ENCODE peak calls at places on chromosome 21, in five cellular contexts. D is ACHN, G is cardiac muscle cell, T is psoas muscle, A is fibroblast of lung. M is an unnamed sample.

GRCh38 chr21:44321846-44322450 is 17.2 kb downstream of the CFAP410 start:
- DNase-seq in D (no peak), G (no peak), T (no peak), A (no peak), M (no peak)

GRCh38 chr21:17270234-17270633 is 242.6 kb upstream of the CXADR start:
- DNase-seq in D (peak; percentile 36), G (peak; percentile 62), T (no peak), A (peak; percentile 61), M (peak; percentile 48)

GRCh38 chr21:42672699-42673458 is 19.5 kb downstream of the PDE9A start:
- DNase-seq in D (peak; percentile 33), G (peak; percentile 47), T (no peak), A (peak; percentile 89), M (peak; percentile 35)

GRCh38 chr21:33849839-33850238 is 65.8 kb downstream of the ATP5PO start:
- DNase-seq in D (no peak), G (no peak), T (no peak), A (no peak), M (no peak)

GRCh38 chr21:43919871-43920801 is 55.1 kb downstream of the AGPAT3 start:
- DNase-seq in D (no peak), G (no peak), T (peak; percentile 53), A (no peak), M (no peak)

GRCh38 chr21:15557925-15558324 is 171.9 kb upstream of the USP25 start:
- DNase-seq in D (no peak), G (no peak), T (no peak), A (no peak), M (no peak)

GRCh38 chr21:42578034-42578433 is 64.4 kb downstream of the SLC37A1 start:
- DNase-seq in D (no peak), G (no peak), T (peak; percentile 45), A (no peak), M (no peak)

GRCh38 chr21:16159213-16159970 is 429.6 kb downstream of the USP25 start:
- DNase-seq in D (no peak), G (no peak), T (no peak), A (peak; percentile 69), M (no peak)

GRCh38 chr21:28805885-28806284 is 186.8 kb downstream of the LTN1 start:
- DNase-seq in D (no peak), G (no peak), T (no peak), A (peak; percentile 82), M (peak; percentile 66)

GRCh38 chr21:26529556-26529955 is 43.5 kb downstream of the CYYR1 start:
- DNase-seq in D (no peak), G (no peak), T (no peak), A (no peak), M (no peak)

GRCh38 chr21:45076245-45076661 is 1.9 kb downstream of the ADARB1 start:
- DNase-seq in D (no peak), G (no peak), T (no peak), A (no peak), M (no peak)

GRCh38 chr21:39313457-39314154 is at the start of gene BRWD1:
- DNase-seq in D (peak; percentile 77), G (peak; percentile 92), T (peak; percentile 93), A (peak; percentile 88), M (peak; percentile 90)

GRCh38 chr21:42199488-42200463 is 19.2 kb upstream of the ABCG1 start:
- DNase-seq in D (no peak), G (no peak), T (no peak), A (peak; percentile 44), M (no peak)

GRCh38 chr21:25889996-25890395 is 155.2 kb downstream of the GABPA start:
- DNase-seq in D (no peak), G (no peak), T (no peak), A (no peak), M (no peak)

GRCh38 chr21:35153671-35154070 is 104.6 kb upstream of the RUNX1 start:
- DNase-seq in D (no peak), G (no peak), T (no peak), A (peak; percentile 73), M (no peak)

GRCh38 chr21:38289697-38290096 is 32.9 kb downstream of the KCNJ15 start:
- DNase-seq in D (no peak), G (no peak), T (no peak), A (peak; percentile 100), M (peak; percentile 96)

GRCh38 chr21:38297193-38297592 is 40.4 kb downstream of the KCNJ15 start:
- DNase-seq in D (no peak), G (peak; percentile 10), T (no peak), A (peak; percentile 89), M (peak; percentile 95)

GRCh38 chr21:35974801-35975200 is 85.5 kb downstream of the SETD4 start:
- DNase-seq in D (no peak), G (no peak), T (no peak), A (peak; percentile 76), M (peak; percentile 44)

GRCh38 chr21:41346758-41347157 is 15.1 kb upstream of the MX2 start:
- DNase-seq in D (no peak), G (no peak), T (no peak), A (no peak), M (no peak)

GRCh38 chr21:34511787-34512451 is at the start of gene KCNE1:
- DNase-seq in D (no peak), G (no peak), T (no peak), A (no peak), M (no peak)

GRCh38 chr21:38976900-38977299 is 171.2 kb downstream of the ETS2 start:
- DNase-seq in D (no peak), G (no peak), T (no peak), A (no peak), M (no peak)

GRCh38 chr21:41121785-41122415 is 46.1 kb upstream of the BACE2 start:
- DNase-seq in D (peak; percentile 81), G (peak; percentile 85), T (peak; percentile 81), A (peak; percentile 71), M (peak; percentile 76)

GRCh38 chr21:33800753-33801423 is 114.7 kb downstream of the ATP5PO start:
- DNase-seq in D (no peak), G (no peak), T (no peak), A (no peak), M (no peak)

GRCh38 chr21:42563261-42564045 is 49.8 kb downstream of the SLC37A1 start:
- DNase-seq in D (no peak), G (no peak), T (no peak), A (no peak), M (no peak)

GRCh38 chr21:20250337-20250736 is 747.9 kb upstream of the NCAM2 start:
- DNase-seq in D (no peak), G (no peak), T (no peak), A (no peak), M (no peak)

GRCh38 chr21:38493549-38494253 is 4.6 kb downstream of the ERG start:
- DNase-seq in D (no peak), G (no peak), T (no peak), A (no peak), M (no peak)

GRCh38 chr21:42760361-42760970 is 107.0 kb downstream of the PDE9A start:
- DNase-seq in D (no peak), G (no peak), T (no peak), A (no peak), M (no peak)

GRCh38 chr21:29546071-29546470 is 247.3 kb downstream of the BACH1 start:
- DNase-seq in D (no peak), G (no peak), T (no peak), A (peak; percentile 50), M (no peak)

GRCh38 chr21:15437873-15438272 is 291.9 kb upstream of the USP25 start:
- DNase-seq in D (no peak), G (no peak), T (no peak), A (peak; percentile 92), M (peak; percentile 82)

GRCh38 chr21:36839123-36839522 is 127.3 kb downstream of the HLCS start:
- DNase-seq in D (no peak), G (no peak), T (no peak), A (peak; percentile 70), M (peak; percentile 58)

GRCh38 chr21:41321211-41321907 is 4.8 kb downstream of the FAM3B start:
- DNase-seq in D (no peak), G (no peak), T (no peak), A (no peak), M (no peak)

GRCh38 chr21:42406201-42406601 is 2.5 kb downstream of the UBASH3A start:
- DNase-seq in D (no peak), G (no peak), T (no peak), A (no peak), M (no peak)

GRCh38 chr21:39103689-39104088 is 79.6 kb downstream of the PSMG1 start:
- DNase-seq in D (no peak), G (no peak), T (no peak), A (no peak), M (peak; percentile 11)

GRCh38 chr21:44377201-44377921 is 23.9 kb downstream of the TRPM2 start:
- DNase-seq in D (no peak), G (peak; percentile 9), T (peak; percentile 29), A (no peak), M (no peak)

GRCh38 chr21:43997766-43998742 is 14.1 kb upstream of the TRAPPC10 start:
- DNase-seq in D (no peak), G (no peak), T (no peak), A (no peak), M (no peak)

GRCh38 chr21:19197950-19198349 is 794.4 kb upstream of the TMPRSS15 start:
- DNase-seq in D (no peak), G (no peak), T (no peak), A (no peak), M (no peak)